ENCODE peak calls at places on chromosomes 16 and 17, in eight cellular contexts. H, B, C, O, Y, F, U and L are unnamed samples.

GRCh38 chr17:14007951-14008350 is 61.4 kb upstream of the COX10 start:
- DNase-seq in F (no peak), C (no peak), Y (no peak), H (no peak), U (no peak), B (no peak), O (no peak), L (no peak)

GRCh38 chr17:75517277-75517865 is 1.0 kb downstream of the TSEN54 start:
- DNase-seq in U (no peak), B (no peak), C (peak; percentile 48), O (no peak), H (no peak), Y (no peak), F (no peak), L (peak; percentile 62)

GRCh38 chr16:49890876-49891275 is 35.0 kb upstream of the ZNF423 start:
- DNase-seq in O (no peak), Y (no peak), B (no peak), H (no peak), C (no peak), U (no peak), F (no peak), L (peak; percentile 44)

GRCh38 chr16:54283735-54284318 is 2.8 kb downstream of the IRX3 start:
- DNase-seq in F (no peak), O (no peak), U (no peak), Y (no peak), B (no peak), C (no peak), H (no peak), L (no peak)

GRCh38 chr17:27533874-27534815 is 77.9 kb downstream of the KSR1 start:
- DNase-seq in H (no peak), U (peak; percentile 96), B (peak; percentile 85), Y (no peak), O (peak; percentile 86), F (peak; percentile 84), C (peak; percentile 54), L (no peak)

GRCh38 chr17:11900103-11900502 is 97.2 kb downstream of the ZNF18 start:
- DNase-seq in F (no peak), U (no peak), Y (no peak), H (no peak), C (no peak), B (no peak), O (no peak), L (no peak)

GRCh38 chr17:70527364-70527888 is 358.1 kb downstream of the KCNJ2 start:
- DNase-seq in Y (no peak), B (no peak), F (no peak), U (no peak), H (no peak), O (no peak), C (no peak), L (no peak)

GRCh38 chr17:4407216-4407615 is 26.5 kb upstream of the SPNS3 start:
- DNase-seq in B (no peak), O (no peak), H (no peak), Y (no peak), C (no peak), F (no peak), U (no peak), L (no peak)

GRCh38 chr17:28385037-28385797 is 13.7 kb downstream of the SARM1 start:
- DNase-seq in H (peak; percentile 45), B (no peak), F (no peak), C (peak; percentile 18), O (no peak), U (no peak), Y (no peak), L (no peak)

GRCh38 chr17:21209511-21210175 is 4.3 kb downstream of the TMEM11 start:
- DNase-seq in U (no peak), F (peak; percentile 50), H (peak; percentile 32), O (no peak), B (no peak), Y (no peak), C (no peak), L (no peak)

GRCh38 chr17:10156579-10157488 is 41.6 kb downstream of the GAS7 start:
- DNase-seq in Y (no peak), H (no peak), U (no peak), C (no peak), O (no peak), B (no peak), F (no peak), L (peak; percentile 91)